ENCODE peak calls at places on chromosomes 13 and 19, in seven cellular contexts. One of them, this sample, is unnamed.

GRCh38 chr19:17419491-17420266 is at the start of gene MVB12A:
- DNase-seq in fibroblast of lung: peak; percentile 99
- DNase-seq in left lung: peak; percentile 99
- DNase-seq in astrocyte of the cerebellum: peak; percentile 98
- DNase-seq in progenitor cell of endocrine pancreas: peak; percentile 90
- DNase-seq in AG09319: peak; percentile 97
- DNase-seq in GM13976: peak; percentile 99
- DNase-seq in this sample: peak; percentile 96

GRCh38 chr19:55373993-55374757 is 2.5 kb upstream of the TMEM190 start:
- DNase-seq in fibroblast of lung: peak; percentile 52
- DNase-seq in left lung: no peak
- DNase-seq in astrocyte of the cerebellum: no peak
- DNase-seq in progenitor cell of endocrine pancreas: no peak
- DNase-seq in AG09319: no peak
- DNase-seq in GM13976: peak; percentile 44
- DNase-seq in this sample: no peak

GRCh38 chr13:75806101-75806500 is 170.0 kb downstream of the LMO7 start:
- DNase-seq in fibroblast of lung: no peak
- DNase-seq in left lung: peak; percentile 34
- DNase-seq in astrocyte of the cerebellum: no peak
- DNase-seq in progenitor cell of endocrine pancreas: no peak
- DNase-seq in AG09319: no peak
- DNase-seq in GM13976: no peak
- DNase-seq in this sample: no peak

GRCh38 chr19:46404884-46405658 is 8.3 kb downstream of the CCDC8 start:
- DNase-seq in fibroblast of lung: peak; percentile 58
- DNase-seq in left lung: peak; percentile 38
- DNase-seq in astrocyte of the cerebellum: no peak
- DNase-seq in progenitor cell of endocrine pancreas: no peak
- DNase-seq in AG09319: no peak
- DNase-seq in GM13976: peak; percentile 56
- DNase-seq in this sample: no peak

GRCh38 chr13:63107163-63107935 is 1691.7 kb upstream of the PCDH20 start:
- DNase-seq in fibroblast of lung: peak; percentile 35
- DNase-seq in left lung: no peak
- DNase-seq in astrocyte of the cerebellum: peak; percentile 12
- DNase-seq in progenitor cell of endocrine pancreas: no peak
- DNase-seq in AG09319: no peak
- DNase-seq in GM13976: no peak
- DNase-seq in this sample: no peak

GRCh38 chr19:3774621-3775373 is 2.8 kb upstream of the RAX2 start:
- DNase-seq in fibroblast of lung: no peak
- DNase-seq in left lung: peak; percentile 57
- DNase-seq in astrocyte of the cerebellum: no peak
- DNase-seq in progenitor cell of endocrine pancreas: no peak
- DNase-seq in AG09319: no peak
- DNase-seq in GM13976: no peak
- DNase-seq in this sample: no peak

GRCh38 chr13:52949744-52950143 is 78.9 kb upstream of the OLFM4 start:
- DNase-seq in fibroblast of lung: no peak
- DNase-seq in left lung: no peak
- DNase-seq in astrocyte of the cerebellum: no peak
- DNase-seq in progenitor cell of endocrine pancreas: no peak
- DNase-seq in AG09319: no peak
- DNase-seq in GM13976: no peak
- DNase-seq in this sample: no peak

GRCh38 chr13:25574437-25575426 is 203.0 kb downstream of the ATP8A2 start:
- DNase-seq in fibroblast of lung: peak; percentile 88
- DNase-seq in left lung: no peak
- DNase-seq in astrocyte of the cerebellum: peak; percentile 91
- DNase-seq in progenitor cell of endocrine pancreas: peak; percentile 82
- DNase-seq in AG09319: peak; percentile 38
- DNase-seq in GM13976: peak; percentile 52
- DNase-seq in this sample: no peak

GRCh38 chr13:103255587-103256301 is 189.5 kb upstream of the SLC10A2 start:
- DNase-seq in fibroblast of lung: no peak
- DNase-seq in left lung: no peak
- DNase-seq in astrocyte of the cerebellum: no peak
- DNase-seq in progenitor cell of endocrine pancreas: no peak
- DNase-seq in AG09319: no peak
- DNase-seq in GM13976: no peak
- DNase-seq in this sample: no peak

GRCh38 chr13:44093607-44094583 is 214.2 kb downstream of the LACC1 start:
- DNase-seq in fibroblast of lung: peak; percentile 54
- DNase-seq in left lung: no peak
- DNase-seq in astrocyte of the cerebellum: no peak
- DNase-seq in progenitor cell of endocrine pancreas: no peak
- DNase-seq in AG09319: no peak
- DNase-seq in GM13976: no peak
- DNase-seq in this sample: no peak

GRCh38 chr19:11480081-11480926 is 542 bp downstream of the ELAVL3 start:
- DNase-seq in fibroblast of lung: no peak
- DNase-seq in left lung: peak; percentile 76
- DNase-seq in astrocyte of the cerebellum: no peak
- DNase-seq in progenitor cell of endocrine pancreas: no peak
- DNase-seq in AG09319: no peak
- DNase-seq in GM13976: peak; percentile 33
- DNase-seq in this sample: no peak

GRCh38 chr19:13153627-13154240 is 3.5 kb downstream of the IER2 start:
- DNase-seq in fibroblast of lung: peak; percentile 51
- DNase-seq in left lung: peak; percentile 86
- DNase-seq in astrocyte of the cerebellum: no peak
- DNase-seq in progenitor cell of endocrine pancreas: peak; percentile 23
- DNase-seq in AG09319: no peak
- DNase-seq in GM13976: no peak
- DNase-seq in this sample: no peak

GRCh38 chr13:46648166-46648607 is 95.2 kb downstream of the LRCH1 start:
- DNase-seq in fibroblast of lung: peak; percentile 54
- DNase-seq in left lung: no peak
- DNase-seq in astrocyte of the cerebellum: no peak
- DNase-seq in progenitor cell of endocrine pancreas: no peak
- DNase-seq in AG09319: no peak
- DNase-seq in GM13976: no peak
- DNase-seq in this sample: no peak

GRCh38 chr13:47794963-47795362 is 206.1 kb downstream of the SUCLA2 start:
- DNase-seq in fibroblast of lung: peak; percentile 5
- DNase-seq in left lung: no peak
- DNase-seq in astrocyte of the cerebellum: no peak
- DNase-seq in progenitor cell of endocrine pancreas: no peak
- DNase-seq in AG09319: no peak
- DNase-seq in GM13976: peak; percentile 26
- DNase-seq in this sample: no peak

GRCh38 chr19:51719251-51719901 is 4.4 kb downstream of the HAS1 start:
- DNase-seq in fibroblast of lung: no peak
- DNase-seq in left lung: no peak
- DNase-seq in astrocyte of the cerebellum: no peak
- DNase-seq in progenitor cell of endocrine pancreas: no peak
- DNase-seq in AG09319: no peak
- DNase-seq in GM13976: no peak
- DNase-seq in this sample: peak; percentile 32

GRCh38 chr13:46296920-46297319 is 85.2 kb downstream of the LRRC63 start:
- DNase-seq in fibroblast of lung: peak; percentile 94
- DNase-seq in left lung: no peak
- DNase-seq in astrocyte of the cerebellum: peak; percentile 73
- DNase-seq in progenitor cell of endocrine pancreas: no peak
- DNase-seq in AG09319: peak; percentile 84
- DNase-seq in GM13976: no peak
- DNase-seq in this sample: no peak

GRCh38 chr13:99907038-99907437 is 64.5 kb downstream of the ZIC5 start:
- DNase-seq in fibroblast of lung: no peak
- DNase-seq in left lung: no peak
- DNase-seq in astrocyte of the cerebellum: no peak
- DNase-seq in progenitor cell of endocrine pancreas: no peak
- DNase-seq in AG09319: no peak
- DNase-seq in GM13976: no peak
- DNase-seq in this sample: no peak

GRCh38 chr19:11881151-11881800 is 6.3 kb upstream of the ZNF69 start:
- DNase-seq in fibroblast of lung: peak; percentile 62
- DNase-seq in left lung: no peak
- DNase-seq in astrocyte of the cerebellum: peak; percentile 27
- DNase-seq in progenitor cell of endocrine pancreas: peak; percentile 57
- DNase-seq in AG09319: no peak
- DNase-seq in GM13976: peak; percentile 73
- DNase-seq in this sample: peak; percentile 48

GRCh38 chr13:43159007-43159406 is 135.6 kb downstream of the DNAJC15 start:
- DNase-seq in fibroblast of lung: peak; percentile 65
- DNase-seq in left lung: no peak
- DNase-seq in astrocyte of the cerebellum: peak; percentile 51
- DNase-seq in progenitor cell of endocrine pancreas: no peak
- DNase-seq in AG09319: peak; percentile 29
- DNase-seq in GM13976: no peak
- DNase-seq in this sample: no peak

GRCh38 chr13:91211548-91211947 is 135.9 kb upstream of the MIR17HG start:
- DNase-seq in fibroblast of lung: no peak
- DNase-seq in left lung: no peak
- DNase-seq in astrocyte of the cerebellum: no peak
- DNase-seq in progenitor cell of endocrine pancreas: no peak
- DNase-seq in AG09319: no peak
- DNase-seq in GM13976: no peak
- DNase-seq in this sample: no peak

GRCh38 chr13:34913040-34913439 is 29.0 kb upstream of the NBEA start:
- DNase-seq in fibroblast of lung: peak; percentile 2
- DNase-seq in left lung: no peak
- DNase-seq in astrocyte of the cerebellum: no peak
- DNase-seq in progenitor cell of endocrine pancreas: peak; percentile 12
- DNase-seq in AG09319: no peak
- DNase-seq in GM13976: no peak
- DNase-seq in this sample: no peak

GRCh38 chr13:40666905-40667621 is 622 bp upstream of the FOXO1 start:
- DNase-seq in fibroblast of lung: no peak
- DNase-seq in left lung: peak; percentile 93
- DNase-seq in astrocyte of the cerebellum: no peak
- DNase-seq in progenitor cell of endocrine pancreas: peak; percentile 51
- DNase-seq in AG09319: no peak
- DNase-seq in GM13976: peak; percentile 54
- DNase-seq in this sample: peak; percentile 67

GRCh38 chr13:37476874-37477273 is 121.7 kb downstream of the POSTN start:
- DNase-seq in fibroblast of lung: peak; percentile 33
- DNase-seq in left lung: no peak
- DNase-seq in astrocyte of the cerebellum: no peak
- DNase-seq in progenitor cell of endocrine pancreas: no peak
- DNase-seq in AG09319: no peak
- DNase-seq in GM13976: no peak
- DNase-seq in this sample: no peak

DNA sequence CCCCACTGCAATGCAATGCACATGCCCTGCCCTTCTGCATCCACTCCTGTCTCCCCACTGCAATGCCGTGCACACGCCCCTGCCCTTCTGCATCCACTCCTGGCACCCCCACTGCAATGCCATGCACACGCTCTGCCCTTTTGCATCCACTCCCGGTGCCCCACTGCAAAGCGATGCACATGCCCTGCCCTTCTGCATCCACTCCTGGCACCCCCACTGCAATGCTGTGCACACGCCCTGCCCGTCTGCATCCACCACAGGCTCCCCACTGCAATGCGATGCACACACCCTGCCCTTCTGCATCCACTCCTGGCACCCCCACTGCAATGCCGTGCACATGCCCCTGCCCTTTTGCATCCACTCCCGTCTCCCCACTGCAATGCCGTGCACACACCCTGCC is 98.1 kb downstream of the KCTD15 start:
- DNase-seq in fibroblast of lung: no peak
- DNase-seq in left lung: no peak
- DNase-seq in astrocyte of the cerebellum: no peak
- DNase-seq in progenitor cell of endocrine pancreas: no peak
- DNase-seq in AG09319: no peak
- DNase-seq in GM13976: no peak
- DNase-seq in this sample: no peak
- TF ChIP-seq CTCF in fibroblast of lung: no peak
- TF ChIP-seq CTCF in left lung: no peak
- TF ChIP-seq CTCF in astrocyte of the cerebellum: no peak
- TF ChIP-seq CTCF in progenitor cell of endocrine pancreas: no peak
- TF ChIP-seq CTCF in AG09319: no peak
- TF ChIP-seq CTCF in GM13976: no peak
- TF ChIP-seq CTCF in this sample: no peak

DNA sequence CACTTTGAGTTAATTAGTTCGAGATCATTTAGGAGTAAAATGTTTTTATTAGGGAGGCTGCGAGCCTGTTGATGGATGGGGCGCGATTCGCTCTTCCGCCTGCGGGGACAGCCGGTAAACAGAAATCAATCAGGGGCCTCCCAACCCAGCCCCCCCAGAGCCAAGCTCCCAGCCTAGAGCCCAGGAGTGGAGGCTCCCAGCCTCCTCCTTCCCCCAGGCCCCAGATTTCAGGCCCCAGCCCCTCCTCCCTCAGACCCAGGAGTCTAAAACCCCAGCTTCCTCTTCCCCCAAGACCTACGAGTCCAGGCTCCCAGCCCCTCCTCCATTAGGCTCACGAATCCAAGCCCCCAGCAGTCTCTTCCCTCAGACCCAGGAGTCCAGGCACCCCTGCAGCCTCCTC is 9.7 kb upstream of the ERFL start:
- DNase-seq in fibroblast of lung: no peak
- DNase-seq in left lung: no peak
- DNase-seq in astrocyte of the cerebellum: no peak
- DNase-seq in progenitor cell of endocrine pancreas: no peak
- DNase-seq in AG09319: no peak
- DNase-seq in GM13976: no peak
- DNase-seq in this sample: no peak
- TF ChIP-seq CTCF in fibroblast of lung: no peak
- TF ChIP-seq CTCF in left lung: no peak
- TF ChIP-seq CTCF in astrocyte of the cerebellum: no peak
- TF ChIP-seq CTCF in progenitor cell of endocrine pancreas: no peak
- TF ChIP-seq CTCF in AG09319: no peak
- TF ChIP-seq CTCF in GM13976: no peak
- TF ChIP-seq CTCF in this sample: no peak

DNA sequence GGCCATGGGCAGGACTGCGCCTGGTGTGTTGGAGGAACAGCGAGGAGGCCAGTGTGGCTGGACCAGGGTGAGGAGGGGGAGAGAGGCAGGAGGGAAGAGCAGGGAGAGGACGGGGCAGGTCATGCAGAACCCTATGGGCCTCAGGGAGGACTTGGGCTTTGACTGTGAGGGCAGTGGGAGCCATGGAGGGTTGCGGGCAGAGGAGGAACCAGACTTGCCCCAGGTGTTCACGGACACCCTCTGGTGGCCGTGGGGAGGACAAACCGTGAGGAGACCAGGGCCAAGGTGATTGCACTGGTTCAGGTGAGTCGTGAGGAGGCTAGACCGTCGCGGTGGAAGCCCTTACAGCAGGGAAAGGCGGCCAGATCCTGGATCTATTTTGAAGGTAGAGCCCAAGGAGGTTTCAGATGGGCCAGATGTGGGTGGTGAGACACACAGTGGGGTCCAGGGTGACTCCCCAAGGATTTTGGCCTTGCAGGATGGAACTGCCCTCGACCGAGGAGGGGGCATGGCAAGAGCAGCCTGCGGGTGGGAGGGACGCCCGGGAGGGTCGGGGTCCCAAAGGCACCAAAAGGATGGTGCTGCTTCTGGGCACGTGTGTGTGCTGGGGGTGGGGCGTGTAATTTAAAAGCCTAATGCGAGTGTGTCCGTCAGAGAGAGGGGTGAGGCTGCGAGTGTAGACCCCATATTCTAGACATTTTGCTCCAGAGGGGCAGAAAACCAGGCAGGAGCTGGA is 2.7 kb upstream of the REXO1 start:
- DNase-seq in fibroblast of lung: no peak
- DNase-seq in left lung: no peak
- DNase-seq in astrocyte of the cerebellum: no peak
- DNase-seq in progenitor cell of endocrine pancreas: no peak
- DNase-seq in AG09319: no peak
- DNase-seq in GM13976: no peak
- DNase-seq in this sample: no peak
- TF ChIP-seq CTCF in fibroblast of lung: no peak
- TF ChIP-seq CTCF in left lung: no peak
- TF ChIP-seq CTCF in astrocyte of the cerebellum: no peak
- TF ChIP-seq CTCF in progenitor cell of endocrine pancreas: peak; percentile 14
- TF ChIP-seq CTCF in AG09319: no peak
- TF ChIP-seq CTCF in GM13976: peak; percentile 7
- TF ChIP-seq CTCF in this sample: no peak

GRCh38 chr19:16376649-16377048 is 52.0 kb downstream of the KLF2 start:
- DNase-seq in fibroblast of lung: no peak
- DNase-seq in left lung: no peak
- DNase-seq in astrocyte of the cerebellum: no peak
- DNase-seq in progenitor cell of endocrine pancreas: no peak
- DNase-seq in AG09319: no peak
- DNase-seq in GM13976: no peak
- DNase-seq in this sample: peak; percentile 50
- TF ChIP-seq CTCF in fibroblast of lung: peak; percentile 39
- TF ChIP-seq CTCF in left lung: no peak
- TF ChIP-seq CTCF in astrocyte of the cerebellum: peak; percentile 44
- TF ChIP-seq CTCF in progenitor cell of endocrine pancreas: peak; percentile 56
- TF ChIP-seq CTCF in AG09319: peak; percentile 24
- TF ChIP-seq CTCF in GM13976: peak; percentile 30
- TF ChIP-seq CTCF in this sample: peak; percentile 76